ENCODE peak calls at places on chromosomes 11 and 22, in eight cellular contexts. X, I, Y, W, C, R, Q and O are unnamed samples.

GRCh38 chr11:34633990-34634725 is 13.3 kb downstream of the EHF start:
- DNase-seq in X (no peak), I (peak; percentile 82), Y (no peak), W (peak; percentile 45), C (peak; percentile 43), R (no peak), Q (no peak), O (no peak)

GRCh38 chr11:68594123-68594522 is 90.2 kb upstream of the GAL start:
- DNase-seq in X (no peak), I (no peak), Y (no peak), W (no peak), C (no peak), R (no peak), Q (no peak), O (no peak)

GRCh38 chr11:130848361-130849214 is 67.7 kb downstream of the SNX19 start:
- DNase-seq in X (no peak), I (peak; percentile 36), Y (no peak), W (no peak), C (no peak), R (no peak), Q (no peak), O (no peak)

GRCh38 chr11:452203-452744 is 2.2 kb downstream of the PTDSS2 start:
- DNase-seq in X (no peak), I (no peak), Y (no peak), W (no peak), C (no peak), R (no peak), Q (no peak), O (no peak)

GRCh38 chr22:17243524-17243923 is 24.3 kb upstream of the ADA2 start:
- DNase-seq in X (no peak), I (peak; percentile 13), Y (no peak), W (no peak), C (no peak), R (no peak), Q (no peak), O (no peak)

GRCh38 chr22:19429950-19430889 is 1.3 kb downstream of the HIRA start:
- DNase-seq in X (peak; percentile 29), I (no peak), Y (no peak), W (peak; percentile 75), C (peak; percentile 45), R (peak; percentile 15), Q (no peak), O (peak; percentile 87)

GRCh38 chr11:15073361-15074205 is at the start of gene CALCB:
- DNase-seq in X (peak; percentile 53), I (peak; percentile 18), Y (no peak), W (no peak), C (peak; percentile 53), R (no peak), Q (no peak), O (no peak)

GRCh38 chr11:5507586-5508305 is 2.0 kb downstream of the UBQLN3 start:
- DNase-seq in X (no peak), I (no peak), Y (no peak), W (no peak), C (no peak), R (no peak), Q (no peak), O (no peak)

GRCh38 chr22:23542933-23543332 is 37.2 kb downstream of the IGLL1 start:
- DNase-seq in X (no peak), I (no peak), Y (no peak), W (no peak), C (no peak), R (no peak), Q (no peak), O (no peak)

GRCh38 chr11:26867286-26867685 is 126.6 kb upstream of the FIBIN start:
- DNase-seq in X (no peak), I (no peak), Y (no peak), W (no peak), C (no peak), R (no peak), Q (no peak), O (no peak)

GRCh38 chr11:103395612-103396011 is 286.4 kb downstream of the DYNC2H1 start:
- DNase-seq in X (no peak), I (peak; percentile 90), Y (no peak), W (peak; percentile 1), C (no peak), R (no peak), Q (no peak), O (no peak)

GRCh38 chr11:23313001-23313400 is 452.7 kb upstream of the CCDC179 start:
- DNase-seq in X (no peak), I (no peak), Y (no peak), W (no peak), C (no peak), R (no peak), Q (no peak), O (no peak)

GRCh38 chr11:113048820-113049555 is 87.8 kb downstream of the NCAM1 start:
- DNase-seq in X (no peak), I (peak; percentile 72), Y (no peak), W (no peak), C (no peak), R (no peak), Q (no peak), O (no peak)

GRCh38 chr22:20137671-20138416 is 6.2 kb downstream of the ZDHHC8 start:
- DNase-seq in X (peak; percentile 42), I (no peak), Y (no peak), W (no peak), C (no peak), R (peak; percentile 66), Q (no peak), O (no peak)

GRCh38 chr11:43644626-43645299 is 35.8 kb upstream of the HSD17B12 start:
- DNase-seq in X (no peak), I (no peak), Y (no peak), W (peak; percentile 16), C (no peak), R (no peak), Q (no peak), O (no peak)

GRCh38 chr11:94171693-94172440 is 43.2 kb downstream of the PANX1 start:
- DNase-seq in X (peak; percentile 52), I (no peak), Y (no peak), W (peak; percentile 31), C (peak; percentile 71), R (peak; percentile 26), Q (no peak), O (no peak)

GRCh38 chr11:61298663-61299244 is 3.6 kb upstream of the VWCE start:
- DNase-seq in X (no peak), I (no peak), Y (no peak), W (peak; percentile 96), C (peak; percentile 28), R (no peak), Q (no peak), O (peak; percentile 56)

GRCh38 chr11:101583180-101584128 is at the start of gene TRPC6:
- DNase-seq in X (peak; percentile 52), I (peak; percentile 45), Y (no peak), W (no peak), C (peak; percentile 24), R (peak; percentile 33), Q (no peak), O (no peak)

DNA sequence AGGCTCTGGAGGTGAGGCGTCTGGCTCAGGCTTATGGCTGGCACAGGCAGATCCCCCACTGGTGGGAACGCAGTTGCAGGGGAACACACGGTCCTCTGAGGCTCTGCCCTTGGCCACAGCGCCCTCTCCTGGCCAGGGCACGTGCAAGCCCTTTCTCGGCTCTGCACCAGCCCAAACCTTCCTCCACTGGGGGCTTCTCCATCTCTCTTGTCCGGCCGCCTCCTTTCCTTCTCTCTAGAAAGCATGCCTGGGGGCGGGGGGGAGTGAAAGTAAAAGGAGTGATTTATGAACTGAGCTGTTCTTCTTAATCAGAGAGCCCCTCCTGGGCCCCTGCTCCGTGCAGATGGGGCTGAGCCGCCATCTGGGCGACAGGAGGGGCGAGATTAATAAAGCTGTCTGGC is 56.5 kb downstream of the TP53I11 start:
- DNase-seq in X (peak; percentile 89), I (peak; percentile 15), Y (no peak), W (peak; percentile 24), C (peak; percentile 33), R (peak; percentile 82), Q (no peak), O (no peak)
- H3K27ac ChIP-seq in X (no peak overlapping the region), I (no peak overlapping the region), Y (no peak overlapping the region), W (no peak overlapping the region), C (no peak overlapping the region), R (peak overlapping the region; percentile 42), Q (no peak overlapping the region), O (no peak overlapping the region)

GRCh38 chr11:46521947-46522681 is 71.7 kb downstream of the AMBRA1 start:
- DNase-seq in X (no peak), I (peak; percentile 9), Y (no peak), W (no peak), C (no peak), R (no peak), Q (no peak), O (no peak)
- TF ChIP-seq CTCF in X (peak; percentile 11), I (peak; percentile 58), Y (no peak), W (peak; percentile 14), C (no peak), R (no peak), Q (no peak), O (no peak)

GRCh38 chr22:36359172-36359973 is 28.4 kb downstream of the MYH9 start:
- DNase-seq in X (no peak), I (no peak), Y (no peak), W (no peak), C (no peak), R (no peak), Q (no peak), O (no peak)

GRCh38 chr22:36362819-36363377 is 24.9 kb downstream of the MYH9 start:
- DNase-seq in X (no peak), I (no peak), Y (no peak), W (no peak), C (no peak), R (no peak), Q (no peak), O (no peak)

GRCh38 chr22:36360011-36360410 is 27.8 kb downstream of the MYH9 start:
- DNase-seq in X (no peak), I (no peak), Y (no peak), W (no peak), C (no peak), R (no peak), Q (no peak), O (no peak)

GRCh38 chr22:36362077-36362476 is 25.7 kb downstream of the MYH9 start:
- DNase-seq in X (no peak), I (no peak), Y (no peak), W (no peak), C (no peak), R (no peak), Q (no peak), O (no peak)

GRCh38 chr22:36360871-36361383 is 26.8 kb downstream of the MYH9 start:
- DNase-seq in X (no peak), I (no peak), Y (no peak), W (no peak), C (no peak), R (no peak), Q (no peak), O (no peak)
- H3K4me1 ChIP-seq in X (peaks cover 52% of the 10 kb centered on the region), I (peaks cover 69% of the 10 kb centered on the region), Y (peaks cover 88% of the 10 kb centered on the region), W (peaks cover 100% of the 10 kb centered on the region), C (peaks cover 98% of the 10 kb centered on the region), R (peaks cover 97% of the 10 kb centered on the region), Q (peaks cover 62% of the 10 kb centered on the region), O (peaks cover 4% of the 10 kb centered on the region)

GRCh38 chr11:134033276-134033675 is 35.6 kb upstream of the JAM3 start:
- DNase-seq in X (no peak), I (no peak), Y (no peak), W (no peak), C (no peak), R (no peak), Q (no peak), O (no peak)
- H3K27ac ChIP-seq in X (no peak overlapping the region), I (no peak overlapping the region), Y (peak overlapping the region; percentile 88), W (no peak overlapping the region), C (peak overlapping the region; percentile 96), R (peak overlapping the region; percentile 93), Q (peak overlapping the region; percentile 75), O (no peak overlapping the region)